ENCODE peak calls at places on chromosomes 6 and 20, in four cellular contexts. One of them, this sample, is unnamed.

GRCh38 chr6:4316867-4317400 is 181.6 kb upstream of the ECI2 start:
- DNase-seq in GM12878: no peak
- DNase-seq in HepG2: no peak
- DNase-seq in K562: no peak
- DNase-seq in this sample: no peak

GRCh38 chr6:46888578-46888977 is 33.2 kb downstream of the ADGRF5 start:
- DNase-seq in K562: no peak
- DNase-seq in HepG2: no peak
- DNase-seq in GM12878: no peak
- DNase-seq in this sample: no peak

GRCh38 chr6:20875369-20875963 is 341.2 kb downstream of the CDKAL1 start:
- DNase-seq in K562: no peak
- DNase-seq in GM12878: no peak
- DNase-seq in HepG2: peak; percentile 29
- DNase-seq in this sample: no peak

GRCh38 chr6:123402052-123402451 is 234.7 kb downstream of the TRDN start:
- DNase-seq in HepG2: no peak
- DNase-seq in K562: no peak
- DNase-seq in GM12878: no peak
- DNase-seq in this sample: no peak

GRCh38 chr20:44354979-44355502 is 458 bp upstream of the HNF4A start:
- DNase-seq in HepG2: peak; percentile 79
- DNase-seq in GM12878: no peak
- DNase-seq in K562: no peak
- DNase-seq in this sample: no peak

GRCh38 chr6:8027965-8028651 is 36.1 kb downstream of the BLOC1S5 start:
- DNase-seq in HepG2: no peak
- DNase-seq in GM12878: no peak
- DNase-seq in K562: no peak
- DNase-seq in this sample: no peak

GRCh38 chr6:117601811-117602150 is 530 bp downstream of the GOPC start:
- DNase-seq in HepG2: no peak
- DNase-seq in GM12878: no peak
- DNase-seq in K562: no peak
- DNase-seq in this sample: no peak

GRCh38 chr6:44128020-44128917 is 915 bp downstream of the TMEM63B start:
- DNase-seq in GM12878: no peak
- DNase-seq in K562: peak; percentile 52
- DNase-seq in HepG2: peak; percentile 35
- DNase-seq in this sample: peak; percentile 57

GRCh38 chr20:58361549-58361948 is 27.5 kb upstream of the VAPB start:
- DNase-seq in K562: no peak
- DNase-seq in GM12878: no peak
- DNase-seq in HepG2: no peak
- DNase-seq in this sample: no peak

GRCh38 chr6:152160346-152160745 is 352.9 kb downstream of the ESR1 start:
- DNase-seq in GM12878: peak; percentile 69
- DNase-seq in HepG2: no peak
- DNase-seq in K562: no peak
- DNase-seq in this sample: no peak

GRCh38 chr6:157769776-157770430 is 53.1 kb upstream of the SNX9 start:
- DNase-seq in GM12878: no peak
- DNase-seq in K562: no peak
- DNase-seq in HepG2: no peak
- DNase-seq in this sample: no peak

GRCh38 chr6:96520851-96521115 is 823 bp upstream of the UFL1 start:
- DNase-seq in K562: no peak
- DNase-seq in GM12878: no peak
- DNase-seq in HepG2: no peak
- DNase-seq in this sample: no peak

GRCh38 chr6:159101656-159102055 is 56.9 kb upstream of the TAGAP start:
- DNase-seq in K562: no peak
- DNase-seq in HepG2: no peak
- DNase-seq in GM12878: no peak
- DNase-seq in this sample: no peak

GRCh38 chr6:159104163-159104885 is 59.5 kb upstream of the TAGAP start:
- DNase-seq in K562: peak; percentile 76
- DNase-seq in HepG2: peak; percentile 23
- DNase-seq in GM12878: no peak
- DNase-seq in this sample: peak; percentile 79

GRCh38 chr6:159103396-159104162 is 58.8 kb upstream of the TAGAP start:
- DNase-seq in K562: no peak
- DNase-seq in GM12878: no peak
- DNase-seq in HepG2: no peak
- DNase-seq in this sample: no peak

GRCh38 chr6:159100789-159101182 is 56.0 kb upstream of the TAGAP start:
- DNase-seq in GM12878: no peak
- DNase-seq in K562: no peak
- DNase-seq in HepG2: peak; percentile 15
- DNase-seq in this sample: no peak

DNA sequence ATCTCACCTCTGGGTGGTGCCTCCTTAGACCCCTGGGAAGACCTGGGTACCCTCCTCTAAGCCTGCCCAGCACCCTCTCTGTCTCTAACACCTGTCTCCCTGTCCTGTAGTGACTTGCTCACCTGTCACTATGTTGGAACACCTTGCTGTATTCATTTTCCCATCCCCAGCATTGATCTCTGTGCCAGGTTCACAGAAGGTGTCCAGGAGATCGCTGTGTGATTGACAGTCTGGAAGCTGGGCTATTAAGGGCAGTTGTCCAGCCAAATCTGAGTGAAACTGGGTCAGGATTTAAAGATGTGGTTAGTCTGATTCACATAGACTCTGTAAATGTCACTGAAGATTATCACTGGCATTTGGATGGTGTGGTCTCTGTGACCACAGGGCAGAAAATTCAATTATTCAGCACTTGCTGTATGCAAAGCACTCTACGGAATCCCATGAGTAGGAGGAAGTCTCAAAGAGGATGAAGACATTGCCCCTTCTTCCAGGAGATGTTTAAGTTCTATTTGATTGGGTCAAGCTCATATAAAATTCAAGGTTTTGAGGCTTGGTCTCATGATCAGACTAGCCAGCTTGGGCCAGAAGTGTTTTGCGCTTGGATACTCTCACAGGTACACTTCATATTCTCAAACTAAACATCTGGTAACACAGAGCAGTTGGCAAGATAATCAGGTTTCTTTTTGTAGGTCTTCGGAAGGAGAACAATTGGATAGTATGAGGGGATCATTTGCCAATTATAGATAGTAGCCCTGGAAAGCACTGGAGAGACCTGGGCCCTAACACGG is 57.8 kb upstream of the TAGAP start:
- DNase-seq in GM12878: no peak
- DNase-seq in K562: no peak
- DNase-seq in HepG2: no peak
- DNase-seq in this sample: no peak
- TF ChIP-seq TCF7 in GM12878: no peak
- TF ChIP-seq TCF7 in K562: no peak
- TF ChIP-seq TCF7 in HepG2: no peak
- TF ChIP-seq TCF7 in this sample: no peak

GRCh38 chr6:28266563-28266961 is 381 bp upstream of the ZSCAN26 start:
- DNase-seq in GM12878: no peak
- DNase-seq in HepG2: no peak
- DNase-seq in K562: no peak
- DNase-seq in this sample: no peak

GRCh38 chr6:28267695-28268059 is 734 bp downstream of the ZSCAN26 start:
- DNase-seq in K562: no peak
- DNase-seq in HepG2: no peak
- DNase-seq in GM12878: no peak
- DNase-seq in this sample: no peak

GRCh38 chr6:28266962-28267694 is at the start of gene ZSCAN26:
- DNase-seq in HepG2: peak; percentile 83
- DNase-seq in K562: peak; percentile 86
- DNase-seq in GM12878: peak; percentile 70
- DNase-seq in this sample: peak; percentile 91

GRCh38 chr6:28264834-28265401 is 2.0 kb upstream of the ZSCAN26 start:
- DNase-seq in K562: peak; percentile 27
- DNase-seq in HepG2: no peak
- DNase-seq in GM12878: no peak
- DNase-seq in this sample: no peak

GRCh38 chr6:28269492-28269891 is 2.5 kb downstream of the ZSCAN26 start:
- DNase-seq in GM12878: no peak
- DNase-seq in HepG2: no peak
- DNase-seq in K562: peak; percentile 32
- DNase-seq in this sample: no peak
- TF ChIP-seq CREM in GM12878: no peak
- TF ChIP-seq CREM in HepG2: no peak
- TF ChIP-seq CREM in K562: no peak
- TF ChIP-seq CREM in this sample: no peak

GRCh38 chr6:75791881-75792280 is 42.8 kb downstream of the MYO6 start:
- DNase-seq in GM12878: no peak
- DNase-seq in K562: no peak
- DNase-seq in HepG2: no peak
- DNase-seq in this sample: no peak
- TF ChIP-seq TCF7 in GM12878: no peak
- TF ChIP-seq TCF7 in K562: no peak
- TF ChIP-seq TCF7 in HepG2: no peak
- TF ChIP-seq TCF7 in this sample: no peak

GRCh38 chr6:133136177-133136896 is 104.8 kb upstream of the EYA4 start:
- DNase-seq in GM12878: no peak
- DNase-seq in HepG2: no peak
- DNase-seq in K562: no peak
- DNase-seq in this sample: no peak
- TF ChIP-seq CREM in GM12878: no peak
- TF ChIP-seq CREM in HepG2: no peak
- TF ChIP-seq CREM in K562: no peak
- TF ChIP-seq CREM in this sample: no peak

DNA sequence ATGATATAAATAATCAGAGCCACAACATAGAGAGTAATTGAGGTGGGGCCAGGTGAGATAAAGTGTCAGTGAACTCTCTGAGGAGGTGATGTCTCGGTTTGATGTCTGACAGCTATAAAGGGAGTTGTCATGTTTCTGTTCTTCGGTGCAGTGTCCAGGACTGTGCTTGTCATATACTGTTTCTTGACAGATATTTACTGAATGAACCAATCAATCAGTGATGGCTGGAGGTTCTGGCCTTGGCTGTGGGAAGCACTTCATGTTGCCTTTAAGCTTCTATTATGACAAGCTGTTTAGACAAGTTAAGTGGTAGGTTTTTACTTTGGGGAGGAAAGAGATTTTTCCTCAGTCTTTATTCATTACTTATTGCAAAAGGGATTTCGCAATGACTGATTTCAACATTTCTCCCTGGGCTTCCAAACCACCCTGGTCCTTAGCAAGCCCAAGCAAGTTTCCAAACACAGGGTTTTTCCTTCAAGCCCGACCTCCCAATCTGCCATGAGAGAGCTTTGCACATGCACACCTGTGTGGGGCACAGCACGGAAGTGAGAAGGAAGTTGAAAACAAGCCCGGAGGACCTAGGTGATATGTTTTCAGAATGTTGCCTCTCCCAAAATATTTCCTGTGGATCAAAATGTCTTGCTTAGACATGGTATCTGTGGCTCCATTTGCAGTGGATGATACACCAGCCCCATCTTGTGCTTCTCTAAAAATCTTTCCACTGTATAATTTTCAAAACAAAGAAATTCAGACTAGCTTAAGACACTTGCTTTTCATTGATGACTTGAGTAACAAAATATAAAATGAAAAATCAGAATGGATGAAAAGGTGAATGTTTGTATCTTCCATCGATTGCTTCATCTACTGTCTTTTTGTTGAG is 567.3 kb upstream of the BTBD3 start:
- DNase-seq in K562: no peak
- DNase-seq in HepG2: no peak
- DNase-seq in GM12878: no peak
- DNase-seq in this sample: no peak
- TF ChIP-seq TCF7 in K562: no peak
- TF ChIP-seq TCF7 in HepG2: no peak
- TF ChIP-seq TCF7 in GM12878: no peak
- TF ChIP-seq TCF7 in this sample: no peak

DNA sequence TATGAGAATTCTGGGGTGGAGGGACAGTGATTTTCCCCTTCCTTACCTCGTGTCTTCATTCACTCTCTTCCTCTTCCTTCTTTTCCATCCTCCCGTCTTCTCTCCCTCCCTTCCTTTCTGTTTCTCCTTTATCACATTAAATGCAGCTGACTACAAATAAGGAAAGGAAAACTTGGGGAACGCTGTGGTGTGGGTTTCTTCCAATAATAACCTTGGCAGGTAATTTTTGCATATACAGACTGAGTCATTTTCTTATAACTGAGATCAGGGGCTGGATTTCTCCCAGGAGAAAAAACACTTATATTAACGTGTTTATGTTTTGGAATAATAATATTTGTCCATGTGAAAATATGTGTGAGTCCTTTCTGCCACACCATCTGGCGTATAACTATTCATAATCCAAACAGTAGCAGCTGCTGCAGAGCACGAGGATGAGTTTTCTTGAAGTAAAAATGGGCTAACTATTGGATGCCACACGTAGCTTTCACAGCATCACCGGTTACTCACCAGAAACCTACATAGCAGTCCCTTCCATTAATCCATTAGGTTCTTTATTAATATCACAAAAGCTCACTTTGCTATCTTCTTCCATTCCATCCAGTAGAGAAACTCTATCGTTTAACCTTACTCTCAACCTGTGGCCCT is 139.2 kb upstream of the SASH1 start:
- DNase-seq in HepG2: no peak
- DNase-seq in K562: no peak
- DNase-seq in GM12878: no peak
- DNase-seq in this sample: no peak
- TF ChIP-seq CREM in HepG2: no peak
- TF ChIP-seq CREM in K562: no peak
- TF ChIP-seq CREM in GM12878: no peak
- TF ChIP-seq CREM in this sample: no peak

GRCh38 chr6:31473780-31474725 is 23.9 kb upstream of the MICB start:
- DNase-seq in HepG2: no peak
- DNase-seq in K562: no peak
- DNase-seq in GM12878: no peak
- DNase-seq in this sample: no peak
- TF ChIP-seq TCF7 in HepG2: no peak
- TF ChIP-seq TCF7 in K562: no peak
- TF ChIP-seq TCF7 in GM12878: no peak
- TF ChIP-seq TCF7 in this sample: no peak

GRCh38 chr6:30857537-30857936 is 26.8 kb upstream of the DDR1 start:
- DNase-seq in HepG2: no peak
- DNase-seq in K562: no peak
- DNase-seq in GM12878: peak; percentile 51
- DNase-seq in this sample: no peak
- TF ChIP-seq CREM in HepG2: no peak
- TF ChIP-seq CREM in K562: no peak
- TF ChIP-seq CREM in GM12878: peak; percentile 29
- TF ChIP-seq CREM in this sample: no peak

This sample was measured in WTC11.